ENCODE peak calls at places on chromosomes 16 and 17, in six cellular contexts. X, V, B, T, K and Y are unnamed samples.

GRCh38 chr17:81067331-81067730 is 32.4 kb downstream of the BAIAP2 start:
- DNase-seq in X (no peak), V (peak; percentile 97), B (peak; percentile 63), T (no peak), K (no peak), Y (peak; percentile 76)

GRCh38 chr17:39229274-39229913 is 3.6 kb upstream of the STAC2 start:
- DNase-seq in X (no peak), V (no peak), B (no peak), T (peak; percentile 58), K (peak; percentile 59), Y (no peak)

GRCh38 chr17:77105706-77106105 is 35.1 kb upstream of the SEC14L1 start:
- DNase-seq in X (no peak), V (no peak), B (no peak), T (no peak), K (no peak), Y (no peak)

GRCh38 chr17:75530837-75531723 is 5.6 kb downstream of the LLGL2 start:
- DNase-seq in X (no peak), V (no peak), B (peak; percentile 55), T (no peak), K (no peak), Y (no peak)

GRCh38 chr17:30580916-30581315 is 103.7 kb downstream of the GOSR1 start:
- DNase-seq in X (no peak), V (no peak), B (no peak), T (peak; percentile 73), K (no peak), Y (no peak)

GRCh38 chr17:55760643-55761355 is 9.9 kb downstream of the PCTP start:
- DNase-seq in X (no peak), V (no peak), B (no peak), T (no peak), K (no peak), Y (no peak)

GRCh38 chr17:49585422-49586027 is 9.9 kb downstream of the NXPH3 start:
- DNase-seq in X (no peak), V (peak; percentile 68), B (no peak), T (no peak), K (no peak), Y (no peak)

GRCh38 chr17:35740997-35741931 is 9.8 kb downstream of the RASL10B start:
- DNase-seq in X (no peak), V (peak; percentile 53), B (no peak), T (no peak), K (no peak), Y (peak; percentile 51)

GRCh38 chr16:88486398-88487123 is 33.5 kb downstream of the ZFPM1 start:
- DNase-seq in X (no peak), V (no peak), B (no peak), T (no peak), K (no peak), Y (no peak)

GRCh38 chr17:17414316-17414937 is 62.4 kb upstream of the MED9 start:
- DNase-seq in X (no peak), V (no peak), B (no peak), T (peak; percentile 86), K (no peak), Y (no peak)

GRCh38 chr16:64478258-64478906 is 643.5 kb downstream of the CDH11 start:
- DNase-seq in X (no peak), V (no peak), B (no peak), T (peak; percentile 85), K (peak; percentile 81), Y (no peak)

GRCh38 chr17:81386646-81387234 is 8.5 kb upstream of the BAHCC1 start:
- DNase-seq in X (no peak), V (peak; percentile 61), B (peak; percentile 56), T (peak; percentile 20), K (no peak), Y (no peak)

GRCh38 chr16:9521749-9522370 is 430.4 kb downstream of the HAPSTR1 start:
- DNase-seq in X (no peak), V (peak; percentile 33), B (no peak), T (no peak), K (no peak), Y (no peak)

GRCh38 chr17:83186226-83186625 is 106.8 kb downstream of the METRNL start:
- DNase-seq in X (no peak), V (peak; percentile 23), B (no peak), T (no peak), K (no peak), Y (no peak)

GRCh38 chr16:60648260-60648659 is 1388.0 kb downstream of the CDH8 start:
- DNase-seq in X (no peak), V (no peak), B (no peak), T (no peak), K (no peak), Y (no peak)

GRCh38 chr17:80927791-80928216 is 63.8 kb upstream of the CHMP6 start:
- DNase-seq in X (no peak), V (no peak), B (no peak), T (no peak), K (peak; percentile 72), Y (no peak)

GRCh38 chr17:4777969-4778760 is 6.5 kb downstream of the TM4SF5 start:
- DNase-seq in X (no peak), V (no peak), B (no peak), T (peak; percentile 17), K (peak; percentile 13), Y (no peak)

GRCh38 chr17:27541326-27542023 is 85.2 kb downstream of the KSR1 start:
- DNase-seq in X (no peak), V (no peak), B (no peak), T (no peak), K (no peak), Y (no peak)

GRCh38 chr17:9401434-9401833 is 174.2 kb downstream of the STX8 start:
- DNase-seq in X (no peak), V (no peak), B (no peak), T (peak; percentile 69), K (peak; percentile 49), Y (no peak)

GRCh38 chr17:14845562-14846335 is 419.4 kb downstream of the PMP22 start:
- DNase-seq in X (no peak), V (no peak), B (no peak), T (peak; percentile 58), K (peak; percentile 20), Y (no peak)

GRCh38 chr17:17800504-17801021 is 36.2 kb downstream of the SREBF1 start:
- DNase-seq in X (no peak), V (no peak), B (no peak), T (no peak), K (no peak), Y (no peak)

GRCh38 chr17:66805567-66805966 is 29.4 kb upstream of the CACNG5 start:
- DNase-seq in X (no peak), V (no peak), B (no peak), T (no peak), K (no peak), Y (no peak)
- TF ChIP-seq CTCF in X (no peak), V (no peak), B (no peak), T (no peak), K (no peak), Y (no peak)

DNA sequence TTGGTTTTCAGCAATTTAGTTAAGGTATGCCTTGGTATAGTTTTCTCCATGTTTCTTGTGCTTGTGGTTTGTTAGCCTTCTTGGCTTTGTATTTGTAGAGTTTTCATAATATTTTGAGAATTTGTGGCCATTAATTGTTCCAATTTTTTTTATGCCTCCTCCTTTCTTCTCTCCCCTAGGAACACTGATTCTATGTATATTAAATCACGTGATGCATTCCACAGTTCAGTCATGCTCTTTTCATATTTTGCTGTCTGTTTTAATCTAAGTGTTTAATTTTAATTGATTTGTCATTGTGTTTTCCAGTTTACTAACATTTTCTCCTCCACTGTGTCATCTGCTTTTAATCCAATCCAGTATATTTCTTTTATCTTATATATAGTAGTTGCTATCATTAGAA is 263.6 kb downstream of the SHISA9 start:
- DNase-seq in X (no peak), V (no peak), B (no peak), T (no peak), K (no peak), Y (no peak)
- H3K4me3 ChIP-seq in X (no peak overlapping the region), V (no peak overlapping the region), B (no peak overlapping the region), T (no peak overlapping the region), K (no peak overlapping the region), Y (no peak overlapping the region)

DNA sequence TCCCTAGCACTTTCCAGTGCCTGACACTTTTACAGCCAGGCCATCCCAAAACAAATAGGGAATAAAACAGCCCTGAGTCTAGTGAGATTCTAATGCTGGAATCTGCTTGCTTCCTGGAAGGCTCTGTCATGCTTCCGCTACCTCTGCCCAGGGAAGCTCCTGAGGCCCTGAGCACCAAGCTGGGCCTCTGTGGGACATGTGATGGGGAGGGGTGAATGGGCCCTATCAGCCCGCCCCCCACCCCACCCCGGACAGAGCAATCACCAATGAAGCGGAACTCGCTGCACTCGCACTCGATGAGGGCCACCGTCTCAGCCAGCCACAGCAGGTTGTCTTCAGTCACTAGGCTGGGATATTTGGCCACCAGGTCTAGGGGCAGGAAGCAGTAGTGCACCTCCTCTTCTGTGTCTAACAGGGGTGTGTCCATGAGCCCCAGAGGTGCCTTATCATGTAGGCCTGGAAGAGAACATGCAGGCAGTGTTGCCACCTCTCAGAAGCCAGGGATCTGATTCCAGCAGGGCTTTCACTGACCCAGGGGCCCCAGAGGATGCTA is 23.6 kb downstream of the KCTD19 start:
- DNase-seq in X (no peak), V (no peak), B (no peak), T (no peak), K (no peak), Y (no peak)
- TF ChIP-seq CTCF in X (no peak), V (no peak), B (no peak), T (no peak), K (no peak), Y (no peak)

GRCh38 chr17:34581446-34582184 is 2.2 kb downstream of the TMEM132E start:
- DNase-seq in X (no peak), V (no peak), B (no peak), T (no peak), K (no peak), Y (no peak)
- H3K4me3 ChIP-seq in X (no peak overlapping the region), V (peak overlapping the region; percentile 23), B (peak overlapping the region; percentile 55), T (no peak overlapping the region), K (no peak overlapping the region), Y (peak overlapping the region; percentile 44)

DNA sequence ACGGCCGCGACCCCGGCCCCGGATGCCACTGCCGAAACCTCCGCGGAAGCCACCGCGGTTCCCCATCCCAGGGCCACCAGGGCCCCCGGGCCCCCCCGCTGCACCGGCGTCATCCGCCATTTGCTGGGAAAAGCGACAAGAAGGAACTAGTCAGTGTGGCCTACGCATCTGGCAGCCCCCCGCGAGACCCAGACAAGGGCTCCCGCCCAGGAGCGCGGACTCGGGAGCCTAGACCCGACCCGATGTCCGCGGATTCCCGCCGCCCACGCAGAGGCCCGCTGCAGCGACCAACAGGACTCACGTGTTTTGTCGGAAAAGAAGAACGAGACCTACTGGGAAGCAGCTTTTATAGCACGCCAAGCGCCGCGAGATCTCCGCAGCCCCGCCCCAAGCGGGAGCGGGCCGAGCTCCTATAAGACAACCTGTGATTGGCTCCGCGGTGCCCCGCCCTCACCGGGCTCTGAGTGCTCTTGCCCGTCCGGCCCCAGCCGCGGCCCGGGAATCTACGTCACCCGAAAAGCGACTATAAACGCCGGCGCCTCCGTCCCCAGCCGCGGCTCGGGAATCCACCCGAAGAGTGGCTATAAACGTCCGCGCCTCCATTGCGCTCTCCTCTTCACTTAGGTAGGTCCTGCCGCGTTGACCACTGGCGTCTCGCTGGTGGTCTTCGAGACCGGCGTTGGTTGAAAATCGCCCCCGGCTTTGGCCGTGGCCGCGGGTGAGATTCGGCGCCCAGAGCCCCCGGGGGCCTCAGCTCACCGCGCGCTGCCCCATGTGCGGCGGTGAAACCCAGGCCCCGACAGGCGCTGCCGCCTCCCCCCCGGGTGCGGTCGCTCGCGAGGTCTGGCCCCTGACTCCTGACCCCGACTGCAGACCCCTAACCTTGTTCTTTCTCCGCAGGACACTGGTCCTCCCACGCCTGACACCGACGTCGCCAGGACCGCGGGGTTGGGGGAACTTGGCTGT is at the start of gene RPS2:
- DNase-seq in X (peak; percentile 99), V (peak; percentile 99), B (peak; percentile 100), T (peak; percentile 98), K (peak; percentile 99), Y (peak; percentile 100)
- TF ChIP-seq CTCF in X (no peak), V (no peak), B (no peak), T (no peak), K (no peak), Y (no peak)